ENCODE peak calls at places on chromosomes 3 and 15, in nine cellular contexts. Y, W, F, G, L, P, B, S and I are unnamed samples.
A peak's percentile ranks its signal among the peaks of the same experiment; 100 is the strongest.

GRCh38 chr15:72688697-72689096 is 2.7 kb downstream of the BBS4 start:
- DNase-seq in Y (no peak), W (no peak), F (no peak), G (no peak), L (no peak), P (no peak), B (no peak), S (no peak), I (no peak)

GRCh38 chr3:56295161-56295560 is 173.1 kb downstream of the ERC2 start:
- DNase-seq in Y (no peak), W (no peak), F (no peak), G (no peak), L (no peak), P (no peak), B (no peak), S (no peak), I (no peak)

GRCh38 chr3:42690191-42690590 is 4.9 kb downstream of the KLHL40 start:
- DNase-seq in Y (no peak), W (no peak), F (no peak), G (no peak), L (no peak), P (peak; percentile 53), B (no peak), S (no peak), I (no peak)

GRCh38 chr3:25899352-25900101 is 109.6 kb downstream of the OXSM start:
- DNase-seq in Y (no peak), W (no peak), F (no peak), G (no peak), L (no peak), P (no peak), B (no peak), S (no peak), I (no peak)

GRCh38 chr3:152960684-152961083 is 125.8 kb downstream of the P2RY1 start:
- DNase-seq in Y (no peak), W (no peak), F (no peak), G (no peak), L (no peak), P (no peak), B (no peak), S (no peak), I (no peak)

GRCh38 chr3:195042741-195043611 is 228.0 kb downstream of the XXYLT1 start:
- DNase-seq in Y (no peak), W (no peak), F (no peak), G (no peak), L (peak; percentile 43), P (no peak), B (no peak), S (no peak), I (no peak)

GRCh38 chr3:14570864-14571263 is 30.7 kb upstream of the GRIP2 start:
- DNase-seq in Y (no peak), W (no peak), F (no peak), G (no peak), L (no peak), P (no peak), B (peak; percentile 22), S (no peak), I (no peak)

GRCh38 chr3:49470714-49471420 is 800 bp downstream of the DAG1 start:
- DNase-seq in Y (no peak), W (no peak), F (no peak), G (no peak), L (no peak), P (no peak), B (no peak), S (no peak), I (no peak)

GRCh38 chr3:141707741-141708203 is 30.3 kb upstream of the RNF7 start:
- DNase-seq in Y (no peak), W (peak; percentile 64), F (no peak), G (no peak), L (no peak), P (no peak), B (no peak), S (no peak), I (no peak)

GRCh38 chr3:40178012-40178594 is 131.4 kb upstream of the EIF1B start:
- DNase-seq in Y (no peak), W (no peak), F (no peak), G (no peak), L (no peak), P (no peak), B (no peak), S (no peak), I (no peak)

GRCh38 chr15:75022808-75023193 is 589 bp upstream of the PPCDC start:
- DNase-seq in Y (no peak), W (no peak), F (no peak), G (no peak), L (no peak), P (no peak), B (no peak), S (no peak), I (no peak)

GRCh38 chr3:59957150-59957549 is 907.3 kb upstream of the CFAP20DC start:
- DNase-seq in Y (no peak), W (no peak), F (no peak), G (no peak), L (no peak), P (no peak), B (no peak), S (no peak), I (no peak)

GRCh38 chr3:100100454-100100853 is 13.8 kb downstream of the FILIP1L start:
- DNase-seq in Y (no peak), W (peak; percentile 68), F (no peak), G (no peak), L (no peak), P (no peak), B (no peak), S (no peak), I (no peak)

GRCh38 chr3:100093826-100094225 is 20.5 kb downstream of the FILIP1L start:
- DNase-seq in Y (no peak), W (no peak), F (no peak), G (no peak), L (no peak), P (no peak), B (no peak), S (no peak), I (no peak)

GRCh38 chr3:100096866-100097265 is 17.4 kb downstream of the FILIP1L start:
- DNase-seq in Y (no peak), W (no peak), F (no peak), G (no peak), L (no peak), P (no peak), B (no peak), S (no peak), I (no peak)

GRCh38 chr3:100099621-100100020 is 14.7 kb downstream of the FILIP1L start:
- DNase-seq in Y (no peak), W (no peak), F (no peak), G (no peak), L (no peak), P (no peak), B (no peak), S (no peak), I (no peak)

DNA sequence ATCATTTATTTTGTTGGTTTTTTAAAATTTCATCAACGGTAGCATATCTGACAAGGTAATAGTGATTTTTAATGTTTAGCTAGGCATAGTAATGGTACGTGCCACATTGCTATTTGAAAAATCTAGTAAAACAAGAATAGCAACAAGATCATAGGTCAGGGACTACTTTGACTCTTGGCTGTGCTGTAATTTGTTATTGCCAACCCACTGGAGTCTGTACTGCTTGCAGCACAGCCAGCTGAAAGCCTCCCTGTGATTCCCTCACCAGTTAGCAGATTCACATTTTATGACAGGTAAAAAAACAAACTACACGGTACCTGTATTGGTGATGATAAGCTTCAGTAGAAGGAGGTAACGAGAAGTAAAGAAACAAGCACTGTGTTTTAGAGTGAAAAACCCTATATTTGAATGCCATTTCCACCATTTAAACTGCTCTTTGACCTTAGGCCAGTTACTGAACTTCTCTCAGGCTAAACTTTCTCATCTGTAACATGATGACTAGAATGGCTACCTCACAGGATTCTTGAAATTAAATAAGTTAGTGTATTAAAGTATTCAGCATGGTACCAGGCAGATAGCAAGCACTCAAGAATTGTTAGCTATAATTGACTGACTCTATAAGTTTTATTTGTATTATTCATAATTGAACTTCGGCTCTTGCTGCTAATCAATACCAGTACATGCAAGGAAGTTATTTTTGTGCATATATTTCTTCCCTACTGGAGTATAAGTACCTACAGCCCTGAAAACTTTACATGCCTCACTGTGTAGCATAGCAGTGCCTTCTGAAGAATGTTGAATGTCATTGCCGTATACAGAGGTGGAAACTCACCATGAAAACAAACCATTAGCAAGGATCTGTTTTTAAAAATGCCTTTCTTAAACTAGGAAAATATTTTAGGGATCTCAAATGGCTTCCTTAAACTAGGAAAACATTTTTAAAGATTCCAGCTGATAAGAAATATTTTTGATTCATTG is 16.1 kb downstream of the FILIP1L start:
- DNase-seq in Y (no peak), W (no peak), F (no peak), G (no peak), L (no peak), P (no peak), B (no peak), S (peak; percentile 36), I (no peak)
- H3K27ac ChIP-seq in Y (no peak overlapping the region), W (no peak overlapping the region), F (peak overlapping the region; percentile 75), G (no peak overlapping the region), L (no peak overlapping the region), P (peak overlapping the region; percentile 17), B (no peak overlapping the region), S (peak overlapping the region; percentile 55), I (peak overlapping the region; percentile 12)

DNA sequence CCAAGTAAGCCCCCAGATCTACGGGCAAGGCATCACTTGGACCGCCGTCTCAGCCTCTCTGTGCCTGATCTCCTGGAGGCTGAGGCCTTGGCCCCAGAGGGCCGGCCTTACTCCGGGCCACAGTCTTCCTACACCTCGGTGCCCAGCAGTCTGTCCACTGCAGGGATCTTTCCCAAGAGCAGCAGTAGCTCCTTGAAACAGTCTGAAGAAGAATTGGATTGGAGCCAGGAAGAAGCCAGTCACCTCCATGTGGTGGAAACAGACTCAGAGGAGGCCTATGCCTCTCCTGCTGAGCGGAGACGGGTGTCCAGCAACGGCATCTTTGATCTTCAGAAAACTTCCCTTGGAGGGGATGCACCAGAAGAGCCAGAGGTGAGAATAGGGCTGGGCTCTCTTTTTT is 67.0 kb downstream of the MCTP2 start:
- DNase-seq in Y (no peak), W (no peak), F (no peak), G (no peak), L (no peak), P (no peak), B (no peak), S (no peak), I (no peak)
- H3K27ac ChIP-seq in Y (no peak overlapping the region), W (no peak overlapping the region), F (no peak overlapping the region), G (no peak overlapping the region), L (no peak overlapping the region), P (no peak overlapping the region), B (peak overlapping the region; percentile 49), S (no peak overlapping the region), I (no peak overlapping the region)

GRCh38 chr15:63088532-63089245 is 33.0 kb upstream of the LACTB start:
- DNase-seq in Y (no peak), W (no peak), F (no peak), G (no peak), L (no peak), P (no peak), B (no peak), S (no peak), I (no peak)
- H3K27ac ChIP-seq in Y (peak overlapping the region; percentile 91), W (peak overlapping the region; percentile 80), F (peak overlapping the region; percentile 28), G (no peak overlapping the region), L (no peak overlapping the region), P (no peak overlapping the region), B (no peak overlapping the region), S (no peak overlapping the region), I (peak overlapping the region; percentile 80)

DNA sequence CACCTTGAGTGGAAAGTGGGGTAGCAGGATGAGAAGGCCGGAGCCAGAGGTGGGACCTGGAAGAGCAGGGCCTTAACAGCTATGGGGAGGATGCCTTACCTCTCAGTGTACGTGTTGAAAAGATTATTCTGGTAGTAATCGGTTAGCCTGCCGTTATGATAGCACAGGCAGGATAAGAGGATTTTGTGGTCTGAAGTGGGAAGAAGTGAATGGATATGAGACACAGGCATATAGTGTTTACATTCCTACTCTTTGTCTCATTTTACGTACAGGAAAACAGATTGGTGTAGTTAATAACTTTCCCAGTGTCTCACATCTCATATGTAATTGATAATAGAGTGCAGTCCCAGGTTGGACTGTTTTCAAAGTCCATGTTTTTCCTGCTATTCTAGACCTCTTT is 172.3 kb downstream of the KLHL25 start:
- DNase-seq in Y (no peak), W (peak; percentile 92), F (no peak), G (no peak), L (no peak), P (no peak), B (no peak), S (no peak), I (no peak)
- H3K27ac ChIP-seq in Y (no peak overlapping the region), W (peak overlapping the region; percentile 70), F (no peak overlapping the region), G (no peak overlapping the region), L (peak overlapping the region; percentile 16), P (peak overlapping the region; percentile 93), B (no peak overlapping the region), S (peak overlapping the region; percentile 69), I (peak overlapping the region; percentile 98)